ENCODE peak calls at places on chromosomes 16 and 17, in six cellular contexts. I is iPS DF 6.9; M is activated naive CD4-positive, alpha-beta T cell; O is GM04504; B is HFF-Myc; D is stomach. R is an unnamed sample.

GRCh38 chr16:8863594-8864424 is 5.0 kb downstream of the CARHSP1 start:
- DNase-seq in I (no peak), M (no peak), O (no peak), B (no peak), D (peak), R (no peak)

GRCh38 chr17:77299256-77300015 is 158.7 kb downstream of the SEC14L1 start:
- DNase-seq in I (no peak), M (no peak), O (no peak), B (no peak), D (no peak), R (no peak)

GRCh38 chr17:38464723-38465419 is 36.6 kb downstream of the ARHGAP23 start:
- DNase-seq in I (no peak), M (no peak), O (peak), B (no peak), D (peak), R (peak)

GRCh38 chr17:31424944-31425582 is 33.6 kb downstream of the RAB11FIP4 start:
- DNase-seq in I (no peak), M (no peak), O (no peak), B (no peak), D (peak), R (no peak)

GRCh38 chr17:29138991-29139682 is 41.1 kb downstream of the MYO18A start:
- DNase-seq in I (no peak), M (no peak), O (no peak), B (no peak), D (peak), R (no peak)

GRCh38 chr16:75361936-75362335 is 71.4 kb downstream of the CFDP1 start:
- DNase-seq in I (no peak), M (no peak), O (no peak), B (no peak), D (no peak), R (no peak)

GRCh38 chr17:78346605-78347250 is 13.1 kb downstream of the SOCS3 start:
- DNase-seq in I (no peak), M (no peak), O (no peak), B (no peak), D (no peak), R (no peak)

GRCh38 chr16:85850344-85850880 is 48.5 kb upstream of the IRF8 start:
- DNase-seq in I (no peak), M (no peak), O (no peak), B (no peak), D (no peak), R (no peak)

GRCh38 chr16:7703661-7704060 is 371.0 kb downstream of the RBFOX1 start:
- DNase-seq in I (no peak), M (no peak), O (no peak), B (no peak), D (no peak), R (no peak)

GRCh38 chr16:23498863-23499262 is 11.4 kb downstream of the GGA2 start:
- DNase-seq in I (no peak), M (no peak), O (no peak), B (no peak), D (no peak), R (no peak)

GRCh38 chr17:58513391-58513912 is 986 bp downstream of the MTMR4 start:
- DNase-seq in I (no peak), M (no peak), O (no peak), B (no peak), D (no peak), R (no peak)

GRCh38 chr17:5249615-5250014 is 15.0 kb upstream of the SCIMP start:
- DNase-seq in I (peak), M (peak), O (peak), B (peak), D (peak), R (peak)

GRCh38 chr16:52034830-52035229 is 512.1 kb downstream of the TOX3 start:
- DNase-seq in I (no peak), M (no peak), O (no peak), B (no peak), D (no peak), R (no peak)

GRCh38 chr17:38728290-38728831 is 1.8 kb upstream of the CISD3 start:
- DNase-seq in I (no peak), M (peak), O (no peak), B (no peak), D (no peak), R (no peak)

GRCh38 chr17:7260601-7261376 is 1.5 kb downstream of the CLDN7 start:
- DNase-seq in I (no peak), M (peak), O (no peak), B (no peak), D (peak), R (no peak)

GRCh38 chr16:3612510-3613466 is 1.4 kb upstream of the SLX4 start:
- DNase-seq in I (no peak), M (no peak), O (no peak), B (no peak), D (peak), R (no peak)

GRCh38 chr17:81687770-81688541 is 4.1 kb downstream of the HGS start:
- DNase-seq in I (no peak), M (no peak), O (no peak), B (no peak), D (no peak), R (no peak)

GRCh38 chr17:49926886-49927285 is 42.1 kb upstream of the DLX4 start:
- DNase-seq in I (no peak), M (no peak), O (no peak), B (no peak), D (no peak), R (no peak)

GRCh38 chr16:57071840-57072541 is 20.4 kb upstream of the CPNE2 start:
- DNase-seq in I (no peak), M (no peak), O (no peak), B (peak), D (no peak), R (no peak)

GRCh38 chr17:66123163-66123562 is 68.8 kb downstream of the CEP112 start:
- DNase-seq in I (no peak), M (no peak), O (no peak), B (no peak), D (no peak), R (no peak)

GRCh38 chr16:87332150-87332549 is 15.0 kb upstream of the C16orf95 start:
- DNase-seq in I (no peak), M (no peak), O (no peak), B (no peak), D (no peak), R (no peak)

GRCh38 chr16:75093598-75094540 is 22.7 kb downstream of the LDHD start:
- DNase-seq in I (no peak), M (no peak), O (no peak), B (no peak), D (no peak), R (no peak)

GRCh38 chr17:10757067-10757466 is 27.2 kb upstream of the TMEM220 start:
- DNase-seq in I (no peak), M (no peak), O (no peak), B (no peak), D (peak), R (no peak)

GRCh38 chr16:65731840-65732239 is 610.0 kb upstream of the CDH11 start:
- DNase-seq in I (no peak), M (no peak), O (no peak), B (no peak), D (no peak), R (no peak)

GRCh38 chr17:10192963-10193362 is 5.4 kb downstream of the GAS7 start:
- DNase-seq in I (no peak), M (no peak), O (peak), B (no peak), D (no peak), R (no peak)

R was measured in HEK293T.